ENCODE peak calls at places on chromosomes 16 and 17, in six cellular contexts. N is H9, O is neuronal stem cell, Z is IMR-90, U is mesenchymal stem cell, A is H1. R is an unnamed sample.

GRCh38 chr17:81659038-81659437 is 2.7 kb upstream of the PDE6G start:
- DNase-seq in O (no peak), U (no peak), A (no peak), Z (no peak), N (no peak), R (no peak)

GRCh38 chr16:35194681-35195080 is 1735.3 kb downstream of the TP53TG3F start:
- DNase-seq in A (no peak), Z (no peak), U (no peak), O (no peak), N (no peak), R (no peak)

GRCh38 chr17:40610359-40610758 is 37.3 kb downstream of the SMARCE1 start:
- DNase-seq in Z (no peak), U (no peak), A (no peak), O (no peak), N (no peak), R (no peak)

GRCh38 chr16:72832640-72833039 is 215.3 kb downstream of the ZFHX3 start:
- DNase-seq in A (no peak), N (peak), U (peak), Z (peak), O (peak), R (peak)

GRCh38 chr16:66728117-66728787 is 23.2 kb downstream of the DYNC1LI2 start:
- DNase-seq in N (no peak), O (no peak), U (peak), Z (peak), A (no peak), R (peak)

GRCh38 chr16:3190949-3191353 is 2.9 kb downstream of the OR1F1 start:
- DNase-seq in N (no peak), Z (no peak), A (no peak), U (no peak), O (no peak), R (peak)

GRCh38 chr17:77163001-77163400 is 22.2 kb downstream of the SEC14L1 start:
- DNase-seq in U (no peak), O (no peak), A (no peak), Z (peak), N (no peak), R (no peak)

GRCh38 chr17:27976331-27976730 is 66.1 kb upstream of the NLK start:
- DNase-seq in U (no peak), N (no peak), O (no peak), Z (no peak), A (no peak), R (no peak)

GRCh38 chr17:185445-186138 is 4.1 kb upstream of the DOC2B start:
- DNase-seq in Z (no peak), N (no peak), O (no peak), A (no peak), U (no peak), R (no peak)

GRCh38 chr17:63989622-63990345 is 8.4 kb upstream of the PRR29 start:
- DNase-seq in O (no peak), Z (no peak), A (no peak), N (peak), U (no peak), R (no peak)

GRCh38 chr16:12231666-12232065 is 255.1 kb downstream of the SNX29 start:
- DNase-seq in U (peak), Z (peak), O (no peak), A (no peak), N (no peak), R (no peak)

GRCh38 chr17:40451420-40451819 is 8.2 kb downstream of the IGFBP4 start:
- DNase-seq in A (no peak), Z (peak), U (peak), N (no peak), O (no peak), R (no peak)

GRCh38 chr16:81645303-81645702 is 133.8 kb upstream of the PLCG2 start:
- DNase-seq in U (peak), Z (peak), A (no peak), N (peak), O (no peak), R (peak)

GRCh38 chr16:85969159-85969558 is 70.2 kb downstream of the IRF8 start:
- DNase-seq in Z (peak), N (no peak), O (no peak), U (peak), A (no peak), R (no peak)

GRCh38 chr17:82196273-82196672 is 16.4 kb downstream of the CCDC57 start:
- DNase-seq in O (no peak), A (no peak), Z (no peak), U (no peak), N (no peak), R (no peak)

GRCh38 chr16:67504190-67505021 is 21.1 kb upstream of the AGRP start:
- DNase-seq in N (no peak), O (no peak), A (no peak), U (no peak), Z (peak), R (no peak)

GRCh38 chr16:49127103-49127502 is 154.5 kb downstream of the CBLN1 start:
- DNase-seq in O (peak), A (no peak), U (no peak), N (no peak), Z (no peak), R (peak)

GRCh38 chr16:49129935-49130334 is 151.7 kb downstream of the CBLN1 start:
- DNase-seq in N (no peak), Z (no peak), U (no peak), A (no peak), O (no peak), R (no peak)

GRCh38 chr16:49128740-49129139 is 152.9 kb downstream of the CBLN1 start:
- DNase-seq in N (no peak), A (no peak), U (no peak), Z (no peak), O (no peak), R (no peak)

DNA sequence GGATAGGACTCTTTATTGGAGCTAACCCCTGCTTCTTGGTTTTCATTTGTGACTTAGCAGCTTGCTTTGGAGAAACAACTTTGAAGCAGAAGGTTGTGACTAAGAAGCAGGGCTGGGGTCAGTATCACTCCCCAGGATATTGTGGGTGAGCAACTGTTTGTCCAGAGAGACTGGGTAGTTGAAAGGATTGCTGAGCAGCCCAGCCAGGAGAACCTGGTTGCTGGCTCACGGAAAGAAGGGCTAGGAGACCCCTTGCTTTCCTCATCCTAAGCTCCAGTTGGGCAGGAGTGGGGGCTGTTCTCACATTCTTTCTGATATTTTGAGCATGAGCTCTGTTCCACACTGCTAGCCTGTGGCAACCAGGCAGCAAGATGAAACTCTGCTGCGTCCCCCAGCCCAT is 151.2 kb downstream of the CBLN1 start:
- DNase-seq in U (no peak), Z (no peak), O (no peak), A (no peak), N (no peak), R (no peak)
- H2BK15ac ChIP-seq in U (no peak), Z (no peak), O (no peak), A (no peak), N (no peak), R (no peak)

DNA sequence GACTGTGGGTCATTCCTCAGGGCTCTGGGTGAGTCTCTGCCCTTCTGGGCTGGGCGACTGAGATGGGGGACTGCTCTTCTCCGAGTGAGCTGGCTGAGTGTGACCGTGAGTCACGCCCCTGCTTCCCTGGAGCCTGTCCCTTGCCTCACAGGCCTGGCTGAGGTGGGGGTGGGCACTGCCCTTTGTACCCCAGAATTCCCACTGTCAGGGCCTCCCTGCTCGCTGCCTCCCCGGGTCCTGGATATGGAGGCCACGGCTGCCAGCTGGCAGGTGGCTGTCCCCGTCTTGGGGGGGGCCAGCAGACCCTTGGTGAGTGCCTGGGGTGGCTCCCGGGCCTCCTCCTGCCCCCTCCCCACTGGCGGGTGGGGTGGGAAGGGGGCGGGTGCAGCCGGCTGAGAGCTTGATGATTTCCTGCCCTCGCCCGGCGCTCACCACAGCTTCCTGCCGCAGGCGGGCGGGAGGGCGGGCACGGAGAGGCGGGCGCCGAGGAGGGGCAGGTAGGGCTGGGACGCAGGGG is at the start of gene LAT:
- DNase-seq in U (no peak), Z (no peak), O (no peak), A (no peak), N (no peak), R (no peak)
- H2BK15ac ChIP-seq in U (no peak), Z (no peak), O (no peak), A (no peak), N (no peak), R (no peak)

DNA sequence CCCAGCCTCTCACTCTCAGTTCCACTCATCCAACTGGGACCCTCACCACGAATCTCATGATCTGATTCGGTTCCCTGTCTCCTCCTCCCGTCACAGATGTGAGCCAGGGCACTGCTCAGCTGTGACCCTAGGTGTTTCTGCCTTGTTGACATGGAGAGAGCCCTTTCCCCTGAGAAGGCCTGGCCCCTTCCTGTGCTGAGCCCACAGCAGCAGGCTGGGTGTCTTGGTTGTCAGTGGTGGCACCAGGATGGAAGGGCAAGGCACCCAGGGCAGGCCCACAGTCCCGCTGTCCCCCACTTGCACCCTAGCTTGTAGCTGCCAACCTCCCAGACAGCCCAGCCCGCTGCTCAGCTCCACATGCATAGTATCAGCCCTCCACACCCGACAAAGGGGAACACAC is 26.5 kb downstream of the STH start:
- DNase-seq in U (no peak), O (no peak), N (no peak), A (no peak), Z (no peak), R (no peak)
- H2BK15ac ChIP-seq in U (no peak), O (no peak), N (no peak), A (no peak), Z (no peak), R (no peak)

GRCh38 chr16:57575468-57576277 is 33.2 kb downstream of the ADGRG5 start:
- DNase-seq in A (no peak), U (no peak), Z (no peak), N (no peak), O (no peak), R (no peak)

GRCh38 chr16:57578521-57579360 is 36.3 kb downstream of the ADGRG5 start:
- DNase-seq in U (no peak), A (no peak), O (no peak), N (peak), Z (no peak), R (no peak)

GRCh38 chr16:57577691-57578224 is 35.3 kb downstream of the ADGRG5 start:
- DNase-seq in A (no peak), N (peak), O (no peak), Z (no peak), U (no peak), R (no peak)

GRCh38 chr16:57576429-57576870 is 34.0 kb downstream of the ADGRG5 start:
- DNase-seq in A (peak), Z (peak), O (peak), U (peak), N (peak), R (peak)

GRCh38 chr16:57577214-57577613 is 34.8 kb downstream of the ADGRG5 start:
- DNase-seq in N (peak), A (no peak), Z (no peak), U (no peak), O (no peak), R (no peak)
- H2BK15ac ChIP-seq in N (no peak), A (no peak), Z (no peak), U (no peak), O (no peak), R (no peak)

GRCh38 chr17:6425407-6425806 is 9.5 kb downstream of the AIPL1 start:
- DNase-seq in N (no peak), Z (no peak), O (no peak), A (no peak), U (no peak), R (no peak)

GRCh38 chr17:6428207-6428965 is 6.5 kb downstream of the AIPL1 start:
- DNase-seq in A (no peak), O (no peak), U (no peak), Z (no peak), N (no peak), R (no peak)

GRCh38 chr17:6427284-6427781 is 7.6 kb downstream of the AIPL1 start:
- DNase-seq in U (peak), O (no peak), A (no peak), N (no peak), Z (peak), R (no peak)

GRCh38 chr17:6423931-6424330 is 11.0 kb downstream of the AIPL1 start:
- DNase-seq in A (no peak), Z (no peak), O (no peak), U (no peak), N (no peak), R (no peak)

DNA sequence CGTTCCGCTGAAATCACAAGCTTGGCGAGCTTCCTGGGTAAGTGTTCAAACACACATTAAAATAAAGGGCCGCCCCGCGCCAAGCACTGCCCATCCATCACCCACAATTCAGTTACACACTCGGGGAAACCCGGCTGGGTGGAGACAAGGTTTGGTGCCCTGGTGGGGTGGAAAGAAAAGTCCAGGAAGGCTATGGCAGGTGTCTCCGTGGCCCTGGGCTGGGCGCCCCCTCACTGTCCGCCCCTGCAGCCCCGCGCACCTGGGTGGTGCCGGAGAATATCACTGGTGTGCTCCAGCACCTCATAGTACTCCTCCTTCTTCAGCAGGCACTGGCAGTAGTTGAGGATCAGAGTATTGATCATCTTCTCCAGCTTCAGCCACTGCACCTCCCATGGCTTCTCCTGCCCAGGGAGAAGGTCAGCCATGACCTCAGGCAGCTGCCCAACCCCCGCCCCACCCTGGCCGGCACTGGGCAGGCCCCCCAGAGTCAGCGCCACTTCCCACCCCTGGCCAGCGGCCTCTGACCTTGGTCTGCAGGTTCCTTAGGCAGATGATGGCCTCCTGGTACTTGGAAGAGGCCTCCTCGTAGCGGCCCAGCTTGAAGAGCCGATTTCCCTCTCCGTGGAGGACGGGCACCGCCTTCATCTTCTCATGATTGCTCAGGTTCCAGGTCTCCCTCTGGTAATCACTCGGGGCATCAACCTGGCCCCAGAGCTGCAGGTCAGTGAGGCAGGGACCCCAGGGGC is 8.4 kb downstream of the AIPL1 start:
- DNase-seq in A (no peak), O (no peak), N (no peak), U (no peak), Z (no peak), R (no peak)
- H2BK15ac ChIP-seq in A (no peak), O (peak), N (no peak), U (no peak), Z (no peak), R (no peak)

GRCh38 chr17:12021604-12022003 is 927 bp downstream of the MAP2K4 start:
- DNase-seq in N (no peak), A (no peak), O (no peak), U (no peak), Z (no peak), R (no peak)
- H2BK15ac ChIP-seq in N (no peak), A (no peak), O (no peak), U (no peak), Z (no peak), R (no peak)